ENCODE peak calls at places on chromosomes 13 and 19, in eight cellular contexts. Z is skeletal muscle cell; G is Panc1; R is GM13976; E is NCI-H2029; L is dorsolateral prefrontal cortex; W is midbrain; B is stimulated activated CD4-positive, alpha-beta T cell treated with anti-CD3 and anti-CD28 coated beads, Interleukin-15, amount 100 ng/mL, for 1 hour. N is an unnamed sample.

GRCh38 chr13:105442040-105442439 is 1093.4 kb downstream of the EFNB2 start:
- DNase-seq in W (no peak), R (no peak), B (no peak), L (no peak), E (no peak), Z (no peak), G (no peak), N (no peak)

GRCh38 chr19:47726467-47726866 is 13.2 kb downstream of the EHD2 start:
- DNase-seq in B (no peak), G (no peak), R (no peak), E (no peak), L (no peak), Z (no peak), W (no peak), N (no peak)

GRCh38 chr19:6732803-6733337 is 4.5 kb downstream of the GPR108 start:
- DNase-seq in B (no peak), W (no peak), G (no peak), E (no peak), Z (no peak), L (no peak), R (no peak), N (no peak)

GRCh38 chr19:49689133-49690072 is at the start of gene ADM5:
- DNase-seq in Z (no peak), W (no peak), E (peak), R (peak), L (peak), G (no peak), B (no peak), N (no peak)

GRCh38 chr13:46492946-46493345 is 60.0 kb upstream of the LRCH1 start:
- DNase-seq in L (no peak), W (peak), B (no peak), Z (no peak), R (peak), G (no peak), E (no peak), N (no peak)

GRCh38 chr19:22422220-22422619 is at the start of gene ZNF98:
- DNase-seq in Z (no peak), B (no peak), G (no peak), L (no peak), E (no peak), W (peak), R (no peak), N (peak)

GRCh38 chr19:11973020-11973810 is 8.4 kb downstream of the ZNF763 start:
- DNase-seq in B (no peak), R (no peak), G (no peak), L (no peak), Z (no peak), E (no peak), W (no peak), N (no peak)

GRCh38 chr19:34351382-34351802 is 13.6 kb upstream of the GPI start:
- DNase-seq in G (no peak), B (no peak), L (no peak), W (no peak), R (no peak), E (peak), Z (no peak), N (no peak)

GRCh38 chr13:79393564-79394249 is 12.3 kb downstream of the RBM26 start:
- DNase-seq in E (no peak), G (no peak), L (no peak), Z (no peak), B (no peak), R (no peak), W (no peak), N (no peak)

GRCh38 chr19:45061965-45062364 is 14.3 kb downstream of the ZNF296 start:
- DNase-seq in G (no peak), L (no peak), E (no peak), B (no peak), Z (no peak), R (no peak), W (no peak), N (no peak)

GRCh38 chr13:20716951-20717350 is 13.5 kb downstream of the IL17D start:
- DNase-seq in B (no peak), E (no peak), R (no peak), L (no peak), Z (no peak), G (no peak), W (no peak), N (no peak)

GRCh38 chr19:11237321-11237720 is 2.1 kb upstream of the ANGPTL8 start:
- DNase-seq in G (no peak), W (no peak), R (no peak), Z (no peak), B (no peak), E (no peak), L (no peak), N (no peak)

GRCh38 chr13:63625869-63626268 is 2210.2 kb upstream of the PCDH20 start:
- DNase-seq in G (no peak), E (no peak), R (no peak), W (no peak), L (no peak), B (no peak), Z (no peak), N (no peak)

GRCh38 chr19:49064029-49064629 is 489 bp downstream of the NTF4 start:
- DNase-seq in E (no peak), L (no peak), G (no peak), W (no peak), Z (no peak), B (no peak), R (no peak), N (no peak)

GRCh38 chr19:14494910-14495677 is 833 bp downstream of the GIPC1 start:
- DNase-seq in Z (no peak), L (no peak), W (no peak), G (no peak), R (peak), B (no peak), E (no peak), N (no peak)

GRCh38 chr19:862529-863304 is 3.3 kb downstream of the CFD start:
- DNase-seq in W (no peak), R (peak), L (no peak), Z (no peak), E (peak), G (no peak), B (peak), N (no peak)

GRCh38 chr13:100269837-100270236 is 180.9 kb downstream of the PCCA start:
- DNase-seq in R (no peak), E (no peak), G (no peak), L (peak), Z (peak), B (no peak), W (peak), N (peak)

GRCh38 chr19:51799998-51800848 is 5.3 kb downstream of the FPR3 start:
- DNase-seq in G (no peak), B (no peak), E (no peak), L (no peak), R (no peak), Z (no peak), W (no peak), N (no peak)

GRCh38 chr19:50489461-50490011 is 12.9 kb upstream of the GARIN5A start:
- DNase-seq in L (no peak), R (no peak), W (no peak), Z (no peak), E (no peak), B (no peak), G (no peak), N (no peak)

GRCh38 chr13:49348748-49349147 is 95.1 kb downstream of the CAB39L start:
- DNase-seq in L (no peak), R (no peak), W (no peak), B (no peak), G (no peak), Z (no peak), E (no peak), N (no peak)

GRCh38 chr13:35144496-35144895 is 202.4 kb downstream of the NBEA start:
- DNase-seq in W (no peak), R (no peak), G (no peak), E (no peak), B (no peak), L (no peak), Z (no peak), N (no peak)

GRCh38 chr13:93922063-93922462 is 557.4 kb downstream of the DCT start:
- DNase-seq in R (no peak), Z (no peak), L (no peak), E (no peak), G (no peak), B (no peak), W (no peak), N (no peak)

GRCh38 chr19:4738734-4739133 is 15.1 kb upstream of the DPP9 start:
- DNase-seq in B (no peak), E (no peak), G (no peak), Z (no peak), L (no peak), W (no peak), R (no peak), N (no peak)

GRCh38 chr13:26964278-26965057 is 203.9 kb upstream of the GPR12 start:
- DNase-seq in L (peak), W (no peak), B (no peak), E (peak), R (no peak), G (no peak), Z (peak), N (no peak)

GRCh38 chr19:40584007-40584406 is 7.3 kb downstream of the SHKBP1 start:
- DNase-seq in L (no peak), Z (no peak), R (no peak), E (no peak), G (no peak), W (no peak), B (no peak), N (no peak)

GRCh38 chr19:49475191-49475932 is 1.3 kb downstream of the FLT3LG start:
- DNase-seq in L (no peak), B (no peak), W (no peak), E (no peak), G (no peak), R (peak), Z (no peak), N (no peak)

GRCh38 chr13:50679321-50679720 is 164.2 kb downstream of the DLEU7 start:
- DNase-seq in E (no peak), W (no peak), Z (no peak), R (no peak), B (no peak), G (no peak), L (no peak), N (no peak)

GRCh38 chr19:19274146-19274545 is 1.0 kb upstream of the TM6SF2 start:
- DNase-seq in R (no peak), B (no peak), L (no peak), E (no peak), G (no peak), Z (no peak), W (no peak), N (no peak)

GRCh38 chr13:114063545-114064515 is 68.6 kb downstream of the RASA3 start:
- DNase-seq in R (no peak), W (peak), L (no peak), E (no peak), B (no peak), Z (no peak), G (no peak), N (peak)